ENCODE peak calls at places on chromosome 19, in four cellular contexts. One of them, this sample, is unnamed.

GRCh38 chr19:58406818-58407657 is 1.4 kb upstream of the ZNF584 start:
- DNase-seq in HepG2: peak
- DNase-seq in K562: peak
- DNase-seq in GM12878: no peak
- DNase-seq in this sample: no peak

GRCh38 chr19:7787602-7788177 is 24.6 kb downstream of the CLEC4M start:
- DNase-seq in K562: no peak
- DNase-seq in HepG2: no peak
- DNase-seq in GM12878: no peak
- DNase-seq in this sample: peak

GRCh38 chr19:19381007-19381926 is 24.2 kb upstream of the GATAD2A start:
- DNase-seq in GM12878: no peak
- DNase-seq in K562: no peak
- DNase-seq in HepG2: no peak
- DNase-seq in this sample: no peak

GRCh38 chr19:17114414-17114831 is 38.8 kb downstream of the MYO9B start:
- DNase-seq in GM12878: no peak
- DNase-seq in HepG2: no peak
- DNase-seq in K562: no peak
- DNase-seq in this sample: no peak

GRCh38 chr19:48480476-48481190 is 11.5 kb downstream of the CYTH2 start:
- DNase-seq in K562: no peak
- DNase-seq in HepG2: no peak
- DNase-seq in GM12878: no peak
- DNase-seq in this sample: no peak

GRCh38 chr19:3844596-3844995 is 24.2 kb downstream of the ZFR2 start:
- DNase-seq in K562: no peak
- DNase-seq in HepG2: no peak
- DNase-seq in GM12878: no peak
- DNase-seq in this sample: no peak

GRCh38 chr19:33508941-33509614 is 12.5 kb downstream of the PEPD start:
- DNase-seq in GM12878: no peak
- DNase-seq in HepG2: no peak
- DNase-seq in K562: no peak
- DNase-seq in this sample: no peak

GRCh38 chr19:719081-719512 is 10.4 kb downstream of the PALM start:
- DNase-seq in K562: peak
- DNase-seq in GM12878: no peak
- DNase-seq in HepG2: peak
- DNase-seq in this sample: no peak

GRCh38 chr19:21848706-21849105 is 12.7 kb upstream of the ZNF43 start:
- DNase-seq in GM12878: no peak
- DNase-seq in K562: no peak
- DNase-seq in HepG2: no peak
- DNase-seq in this sample: no peak

GRCh38 chr19:47697863-47698609 is 15.2 kb upstream of the EHD2 start:
- DNase-seq in K562: peak
- DNase-seq in GM12878: peak
- DNase-seq in HepG2: peak
- DNase-seq in this sample: peak

GRCh38 chr19:49767380-49767779 is 579 bp downstream of the AP2A1 start:
- DNase-seq in GM12878: no peak
- DNase-seq in K562: no peak
- DNase-seq in HepG2: no peak
- DNase-seq in this sample: no peak

GRCh38 chr19:33390120-33390907 is 16.8 kb downstream of the CEBPG start:
- DNase-seq in HepG2: no peak
- DNase-seq in K562: no peak
- DNase-seq in GM12878: no peak
- DNase-seq in this sample: no peak

GRCh38 chr19:55111238-55111831 is 6.1 kb downstream of the PPP1R12C start:
- DNase-seq in GM12878: no peak
- DNase-seq in HepG2: no peak
- DNase-seq in K562: no peak
- DNase-seq in this sample: no peak

GRCh38 chr19:30001794-30002193 is 59.8 kb downstream of the URI1 start:
- DNase-seq in HepG2: peak
- DNase-seq in GM12878: no peak
- DNase-seq in K562: peak
- DNase-seq in this sample: no peak

DNA sequence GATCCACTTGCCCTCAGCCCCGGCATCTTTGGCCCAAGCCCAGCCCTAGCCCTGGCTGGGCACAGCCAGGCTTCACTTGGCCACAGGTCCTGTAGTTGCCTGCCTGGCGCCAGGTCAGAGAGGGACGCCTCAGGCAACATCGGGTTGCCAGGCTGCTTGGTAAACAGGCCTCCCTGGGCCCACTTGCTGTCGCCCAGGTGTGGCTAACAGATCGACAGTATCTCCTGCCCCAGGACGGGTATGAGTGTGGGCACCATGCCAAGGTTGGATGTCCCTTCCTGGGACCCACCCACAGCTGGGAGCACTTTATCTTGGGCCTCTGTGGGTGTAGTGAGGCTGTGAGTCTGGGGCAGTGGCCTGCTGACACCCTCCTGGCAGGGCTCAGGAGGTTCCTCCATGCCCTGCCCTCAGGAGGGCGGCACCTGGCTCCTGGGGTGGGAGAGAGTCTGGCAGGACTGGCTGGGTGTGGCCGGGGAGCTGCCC is 27.9 kb downstream of the CARM1 start:
- DNase-seq in GM12878: no peak
- DNase-seq in K562: no peak
- DNase-seq in HepG2: no peak
- DNase-seq in this sample: no peak
- TF ChIP-seq EP300 in GM12878: no peak
- TF ChIP-seq EP300 in K562: no peak
- TF ChIP-seq EP300 in HepG2: no peak
- TF ChIP-seq EP300 in this sample: no peak

GRCh38 chr19:16071072-16071691 is 5.1 kb upstream of the TPM4 start:
- DNase-seq in K562: no peak
- DNase-seq in GM12878: no peak
- DNase-seq in HepG2: no peak
- DNase-seq in this sample: no peak
- TF ChIP-seq BRCA1 in K562: no peak
- TF ChIP-seq BRCA1 in GM12878: no peak
- TF ChIP-seq BRCA1 in HepG2: no peak
- TF ChIP-seq BRCA1 in this sample: no peak

DNA sequence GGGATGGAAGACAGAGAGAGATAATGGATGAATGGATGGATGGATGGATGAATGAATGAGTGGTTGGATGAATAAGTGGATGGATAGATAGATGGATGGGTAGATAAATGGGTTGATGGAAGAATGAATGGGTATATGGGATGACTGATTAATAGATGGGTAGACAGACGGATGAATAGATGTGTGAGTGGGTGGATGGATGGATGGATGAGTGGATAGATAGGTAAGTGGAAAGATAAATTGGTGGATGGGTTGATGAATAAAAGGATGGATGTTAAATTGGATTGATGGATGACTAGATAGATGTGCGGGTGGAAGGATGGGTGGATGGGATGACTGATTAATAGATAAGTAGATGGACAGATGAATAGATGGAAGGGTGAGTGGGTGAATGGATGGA is 1.4 kb downstream of the CASP14 start:
- DNase-seq in K562: no peak
- DNase-seq in HepG2: no peak
- DNase-seq in GM12878: no peak
- DNase-seq in this sample: no peak
- TF ChIP-seq EP300 in K562: no peak
- TF ChIP-seq EP300 in HepG2: no peak
- TF ChIP-seq EP300 in GM12878: no peak
- TF ChIP-seq EP300 in this sample: no peak

GRCh38 chr19:32342695-32343094 is 2.7 kb upstream of the ZNF507 start:
- DNase-seq in GM12878: no peak
- DNase-seq in K562: no peak
- DNase-seq in HepG2: no peak
- DNase-seq in this sample: no peak

GRCh38 chr19:32339988-32340874 is 5.2 kb upstream of the ZNF507 start:
- DNase-seq in HepG2: peak
- DNase-seq in GM12878: no peak
- DNase-seq in K562: peak
- DNase-seq in this sample: peak

GRCh38 chr19:32345261-32346207 is at the start of gene ZNF507:
- DNase-seq in K562: peak
- DNase-seq in GM12878: no peak
- DNase-seq in HepG2: peak
- DNase-seq in this sample: peak

GRCh38 chr19:32346901-32347300 is 1.5 kb downstream of the ZNF507 start:
- DNase-seq in HepG2: no peak
- DNase-seq in K562: no peak
- DNase-seq in GM12878: no peak
- DNase-seq in this sample: no peak

DNA sequence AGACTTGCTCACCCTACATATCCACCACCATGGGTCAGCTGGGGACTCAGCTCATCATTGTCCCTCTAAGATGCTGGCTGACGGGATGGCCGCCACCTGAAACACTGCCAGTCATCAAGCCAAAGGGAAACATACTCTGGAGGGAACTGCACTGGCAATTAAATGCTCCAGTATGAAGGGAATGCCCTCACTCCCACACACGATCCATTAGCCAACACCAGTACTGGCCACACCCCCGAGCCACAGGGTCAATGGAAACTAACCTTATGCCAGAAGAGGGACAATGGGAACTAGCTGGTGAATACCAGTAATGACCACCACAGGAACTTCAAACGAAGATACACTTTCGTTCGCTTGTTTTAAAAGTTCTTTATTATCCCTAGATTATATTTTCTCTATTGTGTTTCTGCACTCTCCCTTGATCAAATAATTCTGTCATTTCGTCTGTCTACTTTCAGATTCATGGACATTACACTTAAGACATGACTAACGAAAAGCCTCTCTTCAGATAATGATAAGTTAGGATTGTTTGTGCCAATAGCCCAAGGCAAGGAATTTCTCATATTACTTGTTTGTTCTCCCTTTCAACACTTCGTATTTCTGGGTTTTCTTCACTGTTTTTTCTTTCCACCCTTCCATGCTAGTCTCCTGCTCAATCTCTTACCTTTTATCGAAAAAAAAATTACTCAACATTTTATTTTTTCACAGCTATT is 1.7 kb upstream of the ZNF507 start:
- DNase-seq in GM12878: no peak
- DNase-seq in HepG2: peak
- DNase-seq in K562: no peak
- DNase-seq in this sample: no peak
- TF ChIP-seq BRCA1 in GM12878: no peak
- TF ChIP-seq BRCA1 in HepG2: no peak
- TF ChIP-seq BRCA1 in K562: no peak
- TF ChIP-seq BRCA1 in this sample: no peak

DNA sequence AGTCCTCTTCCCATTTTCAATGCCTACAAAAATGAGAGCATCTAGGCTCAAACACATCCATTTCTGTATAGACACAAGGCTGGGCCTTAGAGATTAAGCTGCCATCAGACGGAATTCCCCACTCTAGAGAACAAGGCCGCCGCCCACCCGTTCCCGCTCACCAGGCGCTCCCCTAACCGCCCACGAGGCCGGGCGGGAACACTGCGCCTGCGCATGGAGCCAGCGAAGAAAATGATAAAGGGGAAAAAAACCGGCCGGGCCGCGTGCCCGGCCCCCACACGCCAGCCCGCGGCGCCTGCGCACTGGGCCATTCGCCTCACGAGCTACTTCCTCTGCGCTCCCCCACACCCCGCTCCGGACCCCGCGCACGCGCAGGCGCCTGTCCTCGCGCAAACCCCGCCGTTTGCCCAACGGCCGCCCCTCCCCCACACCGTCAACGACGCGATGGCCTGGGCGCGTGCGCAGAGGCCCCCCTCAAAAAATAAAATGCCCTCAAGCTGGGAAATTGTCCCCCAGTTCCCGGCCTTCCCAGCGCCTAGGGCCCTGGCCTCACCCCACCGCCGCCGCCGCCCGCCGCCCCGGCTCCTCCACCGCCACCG is 540 bp downstream of the HNRNPL start:
- DNase-seq in K562: peak
- DNase-seq in HepG2: peak
- DNase-seq in GM12878: peak
- DNase-seq in this sample: peak
- TF ChIP-seq EP300 in K562: peak
- TF ChIP-seq EP300 in HepG2: no peak
- TF ChIP-seq EP300 in GM12878: no peak
- TF ChIP-seq EP300 in this sample: no peak

GRCh38 chr19:2110822-2111221 is 14.1 kb downstream of the IZUMO4 start:
- DNase-seq in GM12878: no peak
- DNase-seq in K562: no peak
- DNase-seq in HepG2: no peak
- DNase-seq in this sample: no peak

GRCh38 chr19:2112516-2113320 is 16.0 kb downstream of the IZUMO4 start:
- DNase-seq in GM12878: no peak
- DNase-seq in K562: no peak
- DNase-seq in HepG2: no peak
- DNase-seq in this sample: no peak

GRCh38 chr19:2113436-2114211 is 16.9 kb downstream of the IZUMO4 start:
- DNase-seq in HepG2: no peak
- DNase-seq in K562: no peak
- DNase-seq in GM12878: no peak
- DNase-seq in this sample: no peak

GRCh38 chr19:2111425-2111824 is 14.7 kb downstream of the IZUMO4 start:
- DNase-seq in HepG2: no peak
- DNase-seq in K562: no peak
- DNase-seq in GM12878: no peak
- DNase-seq in this sample: no peak

DNA sequence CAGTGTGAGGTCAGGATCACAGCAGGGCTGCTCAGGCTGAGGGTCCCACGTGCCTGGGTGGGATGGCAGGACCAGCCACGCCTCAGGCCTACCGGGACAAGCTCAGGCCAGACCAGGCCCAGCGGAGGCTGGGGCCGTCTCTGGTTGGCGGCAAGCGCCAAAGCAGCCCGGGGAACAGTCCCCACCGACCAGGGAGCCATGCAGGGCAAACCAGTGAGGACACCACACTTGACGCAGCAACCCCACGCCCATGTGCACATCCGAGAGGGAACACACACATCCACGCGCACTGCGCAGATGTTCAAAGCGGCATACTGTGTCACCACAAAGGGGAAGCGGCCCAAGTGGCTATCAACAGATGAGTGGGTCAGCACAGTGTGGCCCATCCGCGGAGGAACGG is 15.2 kb downstream of the IZUMO4 start:
- DNase-seq in GM12878: no peak
- DNase-seq in K562: no peak
- DNase-seq in HepG2: no peak
- DNase-seq in this sample: no peak
- TF ChIP-seq BRCA1 in GM12878: no peak
- TF ChIP-seq BRCA1 in K562: no peak
- TF ChIP-seq BRCA1 in HepG2: no peak
- TF ChIP-seq BRCA1 in this sample: no peak

DNA sequence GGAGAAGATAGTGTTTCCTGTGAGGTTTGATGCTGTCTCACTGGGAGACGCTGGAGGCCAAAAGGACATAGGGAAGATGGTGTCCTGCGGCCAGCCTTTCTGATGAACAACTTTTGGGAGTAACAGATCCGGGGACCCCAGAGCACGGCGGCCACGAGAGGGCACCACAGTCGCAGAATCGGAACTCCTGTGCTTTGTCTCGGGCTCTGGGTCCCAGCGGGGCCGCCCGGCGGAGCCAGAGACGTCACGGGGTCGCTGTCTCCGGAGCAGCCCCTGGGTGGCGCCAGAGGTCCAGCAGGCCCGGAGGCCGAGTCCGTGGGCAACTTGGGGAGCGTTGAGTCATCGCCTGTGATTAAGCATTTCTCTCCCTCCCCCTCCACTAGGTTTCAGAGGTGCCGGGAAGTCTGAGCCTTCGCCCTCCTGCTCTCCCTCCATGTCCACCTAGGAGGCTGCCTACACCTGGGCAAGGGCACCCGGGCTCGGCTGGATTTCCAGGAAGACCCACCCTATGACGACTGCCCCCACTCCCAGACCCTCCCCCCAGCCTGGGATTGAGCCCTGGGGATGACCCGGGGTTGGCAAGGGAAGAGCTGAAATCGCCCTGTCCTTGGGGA is 3.2 kb downstream of the NANOS3 start:
- DNase-seq in GM12878: peak
- DNase-seq in K562: peak
- DNase-seq in HepG2: peak
- DNase-seq in this sample: peak
- TF ChIP-seq EP300 in GM12878: no peak
- TF ChIP-seq EP300 in K562: peak
- TF ChIP-seq EP300 in HepG2: no peak
- TF ChIP-seq EP300 in this sample: peak